ENCODE peak calls at places on chromosomes 6 and 20, in five cellular contexts. H is T-helper 17 cell; R is IMR-90; I is NT2/D1; J is CD8-positive, alpha-beta T cell. F is an unnamed sample. For H3K9me3, the result is how much of the 10 kb centered on the place peaks cover.

GRCh38 chr6:72787521-72788031 is 165.7 kb downstream of the KCNQ5 start:
- DNase-seq in H (no peak), R (peak), I (no peak), J (no peak), F (no peak)

GRCh38 chr20:598133-598881 is 11.8 kb downstream of the TCF15 start:
- DNase-seq in H (no peak), R (no peak), I (no peak), J (no peak), F (no peak)

GRCh38 chr20:18928626-18929025 is 115.0 kb downstream of the SCP2D1 start:
- DNase-seq in H (no peak), R (no peak), I (no peak), J (no peak), F (no peak)

GRCh38 chr20:1938464-1939269 is 43.5 kb downstream of the SIRPA start:
- DNase-seq in H (no peak), R (no peak), I (no peak), J (no peak), F (no peak)

GRCh38 chr6:134060491-134061106 is 8.2 kb upstream of the SLC2A12 start:
- DNase-seq in H (no peak), R (peak), I (no peak), J (no peak), F (no peak)

GRCh38 chr20:59334616-59335300 is 34.3 kb downstream of the EDN3 start:
- DNase-seq in H (no peak), R (no peak), I (no peak), J (no peak), F (no peak)

GRCh38 chr6:137867685-137868509 is 838 bp downstream of the TNFAIP3 start:
- DNase-seq in H (peak), R (peak), I (no peak), J (peak), F (peak)

GRCh38 chr20:51749674-51750036 is 18.5 kb downstream of the ATP9A start:
- DNase-seq in H (no peak), R (peak), I (no peak), J (no peak), F (no peak)

GRCh38 chr6:15770347-15771143 is 107.7 kb upstream of the DTNBP1 start:
- DNase-seq in H (no peak), R (peak), I (no peak), J (no peak), F (no peak)

GRCh38 chr6:168638497-168639072 is 197.6 kb downstream of the SMOC2 start:
- DNase-seq in H (no peak), R (no peak), I (no peak), J (no peak), F (no peak)
- H3K9me3 ChIP-seq in H (under half), R (under half), I (under half), J (under half), F (under half)

GRCh38 chr6:6920114-6920983 is 187.4 kb upstream of the RREB1 start:
- DNase-seq in H (no peak), R (no peak), I (no peak), J (no peak), F (no peak)

GRCh38 chr6:6918216-6918983 is 189.4 kb upstream of the RREB1 start:
- DNase-seq in H (no peak), R (peak), I (no peak), J (no peak), F (no peak)

GRCh38 chr6:6919173-6919572 is 188.6 kb upstream of the RREB1 start:
- DNase-seq in H (no peak), R (no peak), I (no peak), J (no peak), F (no peak)

GRCh38 chr6:6923605-6924004 is 184.2 kb upstream of the RREB1 start:
- DNase-seq in H (no peak), R (no peak), I (no peak), J (no peak), F (no peak)

GRCh38 chr6:6920984-6921313 is 186.8 kb upstream of the RREB1 start:
- DNase-seq in H (no peak), R (no peak), I (no peak), J (no peak), F (no peak)
- H3K9me3 ChIP-seq in H (under half), R (under half), I (under half), J (under half), F (under half)

GRCh38 chr6:140747114-140747513 is 1372.7 kb upstream of the CITED2 start:
- DNase-seq in H (no peak), R (no peak), I (no peak), J (no peak), F (no peak)
- H3K9me3 ChIP-seq in H (under half), R (under half), I (under half), J (under half), F (under half)

GRCh38 chr6:170135461-170135820 is 155.4 kb downstream of the DLL1 start:
- DNase-seq in H (no peak), R (no peak), I (no peak), J (no peak), F (peak)
- H3K9me3 ChIP-seq in H (under half), R (half or more), I (under half), J (under half), F (under half)

GRCh38 chr6:27286141-27286540 is 25.9 kb downstream of the POM121L2 start:
- DNase-seq in H (no peak), R (no peak), I (no peak), J (no peak), F (no peak)
- H3K9me3 ChIP-seq in H (under half), R (under half), I (under half), J (under half), F (under half)

GRCh38 chr20:55158446-55158845 is 683.1 kb downstream of the DOK5 start:
- DNase-seq in H (no peak), R (no peak), I (no peak), J (no peak), F (no peak)

GRCh38 chr20:55159230-55159629 is 683.8 kb downstream of the DOK5 start:
- DNase-seq in H (no peak), R (no peak), I (no peak), J (no peak), F (no peak)

GRCh38 chr20:55155360-55155759 is 680.0 kb downstream of the DOK5 start:
- DNase-seq in H (no peak), R (no peak), I (no peak), J (no peak), F (no peak)

DNA sequence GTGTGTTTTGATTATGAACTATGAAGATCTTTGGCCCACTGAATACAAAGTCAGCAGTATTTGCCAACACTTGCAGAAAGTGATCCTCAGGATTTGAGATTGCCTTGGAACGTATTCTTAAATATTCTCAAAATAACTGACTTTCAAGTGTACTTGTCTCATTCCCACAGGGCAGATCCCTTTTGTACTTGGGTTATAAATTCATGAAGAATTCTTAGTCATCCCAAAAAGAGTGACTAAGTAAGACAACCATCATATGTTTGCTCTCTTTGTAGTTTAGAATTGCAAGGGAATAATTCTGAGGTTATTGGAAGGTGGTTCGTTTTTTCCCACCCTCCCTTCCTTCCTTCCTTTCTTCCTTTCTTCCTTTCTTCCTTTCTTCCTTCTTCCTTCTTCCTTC is 677.9 kb downstream of the DOK5 start:
- DNase-seq in H (no peak), R (no peak), I (no peak), J (no peak), F (no peak)
- H3K9me3 ChIP-seq in H (under half), R (under half), I (under half), J (under half), F (under half)

DNA sequence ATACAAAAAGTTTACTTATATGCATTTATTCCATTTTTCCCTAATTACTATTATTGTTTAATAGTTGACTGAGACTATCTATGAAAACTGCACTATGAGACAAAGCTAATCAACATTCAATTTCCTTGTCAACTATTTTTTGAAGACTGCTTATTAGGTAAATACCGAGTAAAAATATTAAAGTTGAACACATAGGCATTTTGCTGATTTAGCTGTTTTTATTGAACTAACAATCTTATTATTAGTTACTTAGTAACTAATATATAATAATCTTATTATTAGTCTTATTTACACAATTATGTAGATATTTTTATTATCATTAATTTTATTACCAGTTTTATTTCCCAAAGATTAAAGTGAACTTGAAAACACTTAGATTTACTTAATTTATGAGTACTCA is 728.8 kb downstream of the TENT5A start:
- DNase-seq in H (no peak), R (no peak), I (no peak), J (no peak), F (no peak)
- H3K9me3 ChIP-seq in H (under half), R (under half), I (under half), J (under half), F (under half)

DNA sequence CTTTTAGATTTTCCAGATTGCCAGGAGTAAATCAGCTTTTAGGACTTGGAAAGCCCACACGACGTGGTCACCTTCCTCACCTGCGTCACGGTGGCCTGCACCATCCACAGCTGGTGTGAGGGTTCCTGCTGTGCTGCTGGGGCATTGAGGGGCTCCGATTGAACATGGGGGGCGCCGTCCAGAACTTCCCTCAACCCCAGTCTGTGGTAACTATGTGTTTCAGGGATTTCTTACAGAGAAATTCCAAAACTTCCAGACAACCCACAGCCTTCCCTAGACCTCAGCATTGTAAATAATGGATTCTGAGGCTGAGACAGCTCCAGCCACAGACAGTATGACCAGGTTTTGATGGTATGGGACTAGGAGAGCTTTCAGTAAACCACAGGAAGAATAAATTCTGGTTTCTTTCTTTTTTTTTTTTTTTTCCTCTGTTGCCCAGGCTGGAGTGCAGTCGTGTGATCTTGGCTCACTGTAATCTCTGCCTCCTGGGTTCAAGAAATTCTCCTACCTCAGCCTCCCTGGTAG is 46.7 kb upstream of the IRF4 start:
- DNase-seq in H (no peak), R (peak), I (no peak), J (no peak), F (no peak)
- H3K9me3 ChIP-seq in H (under half), R (under half), I (under half), J (under half), F (under half)